ENCODE peak calls at places on chromosomes 6 and 20, in seven cellular contexts. B is foreskin fibroblast, O is mucosa of descending colon, M is GM12865, P is fibroblast of lung, A is neural progenitor cell, Z is A549. E is an unnamed sample.

GRCh38 chr20:11195899-11196558 is 522.2 kb upstream of the JAG1 start:
- DNase-seq in B (peak), O (no peak), M (no peak), P (peak), A (no peak), Z (peak), E (no peak)

GRCh38 chr6:17115251-17116089 is 13.6 kb downstream of the STMND1 start:
- DNase-seq in B (peak), O (no peak), M (no peak), P (peak), A (no peak), Z (peak), E (peak)

GRCh38 chr6:142871910-142872331 is 73.1 kb downstream of the HIVEP2 start:
- DNase-seq in B (peak), O (peak), M (peak), P (peak), A (no peak), Z (no peak), E (peak)

GRCh38 chr20:11654766-11655165 is 262.9 kb upstream of the BTBD3 start:
- DNase-seq in B (no peak), O (no peak), M (no peak), P (no peak), A (no peak), Z (no peak), E (no peak)

GRCh38 chr20:37596890-37597539 is 69.3 kb upstream of the BLCAP start:
- DNase-seq in B (no peak), O (no peak), M (no peak), P (no peak), A (no peak), Z (no peak), E (no peak)

GRCh38 chr20:25276533-25277050 is 28.7 kb downstream of the PYGB start:
- DNase-seq in B (no peak), O (no peak), M (no peak), P (no peak), A (no peak), Z (no peak), E (no peak)

GRCh38 chr6:52591832-52592231 is 15.0 kb upstream of the TRAM2 start:
- DNase-seq in B (no peak), O (no peak), M (no peak), P (no peak), A (no peak), Z (no peak), E (no peak)

GRCh38 chr6:43823879-43824740 is 54.1 kb downstream of the VEGFA start:
- DNase-seq in B (no peak), O (peak), M (peak), P (no peak), A (no peak), Z (no peak), E (no peak)

GRCh38 chr20:20188647-20189046 is 136.3 kb downstream of the CFAP61 start:
- DNase-seq in B (no peak), O (no peak), M (peak), P (no peak), A (no peak), Z (no peak), E (no peak)

GRCh38 chr6:107435798-107436197 is 23.6 kb downstream of the PDSS2 start:
- DNase-seq in B (peak), O (no peak), M (no peak), P (no peak), A (no peak), Z (no peak), E (peak)

DNA sequence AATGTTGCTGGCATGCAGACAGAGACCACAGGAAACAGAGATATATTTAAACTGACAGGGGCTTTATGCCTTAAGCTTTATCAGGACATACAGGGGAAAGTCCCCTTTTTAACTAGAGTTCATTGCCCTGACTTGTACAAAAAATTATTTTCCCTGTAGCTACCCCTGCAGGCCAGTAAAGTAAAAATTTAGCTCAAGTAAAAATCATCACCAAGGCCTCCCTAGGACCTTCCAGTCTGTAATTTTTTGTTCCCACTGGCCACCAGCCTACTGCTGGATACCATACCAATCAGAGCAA is 711.9 kb upstream of the NRSN1 start:
- DNase-seq in B (no peak), O (no peak), M (peak), P (peak), A (no peak), Z (no peak), E (peak)
- TF ChIP-seq CTCF in B (peak), O (no peak), M (peak), P (peak), A (no peak), Z (no peak), E (peak)

DNA sequence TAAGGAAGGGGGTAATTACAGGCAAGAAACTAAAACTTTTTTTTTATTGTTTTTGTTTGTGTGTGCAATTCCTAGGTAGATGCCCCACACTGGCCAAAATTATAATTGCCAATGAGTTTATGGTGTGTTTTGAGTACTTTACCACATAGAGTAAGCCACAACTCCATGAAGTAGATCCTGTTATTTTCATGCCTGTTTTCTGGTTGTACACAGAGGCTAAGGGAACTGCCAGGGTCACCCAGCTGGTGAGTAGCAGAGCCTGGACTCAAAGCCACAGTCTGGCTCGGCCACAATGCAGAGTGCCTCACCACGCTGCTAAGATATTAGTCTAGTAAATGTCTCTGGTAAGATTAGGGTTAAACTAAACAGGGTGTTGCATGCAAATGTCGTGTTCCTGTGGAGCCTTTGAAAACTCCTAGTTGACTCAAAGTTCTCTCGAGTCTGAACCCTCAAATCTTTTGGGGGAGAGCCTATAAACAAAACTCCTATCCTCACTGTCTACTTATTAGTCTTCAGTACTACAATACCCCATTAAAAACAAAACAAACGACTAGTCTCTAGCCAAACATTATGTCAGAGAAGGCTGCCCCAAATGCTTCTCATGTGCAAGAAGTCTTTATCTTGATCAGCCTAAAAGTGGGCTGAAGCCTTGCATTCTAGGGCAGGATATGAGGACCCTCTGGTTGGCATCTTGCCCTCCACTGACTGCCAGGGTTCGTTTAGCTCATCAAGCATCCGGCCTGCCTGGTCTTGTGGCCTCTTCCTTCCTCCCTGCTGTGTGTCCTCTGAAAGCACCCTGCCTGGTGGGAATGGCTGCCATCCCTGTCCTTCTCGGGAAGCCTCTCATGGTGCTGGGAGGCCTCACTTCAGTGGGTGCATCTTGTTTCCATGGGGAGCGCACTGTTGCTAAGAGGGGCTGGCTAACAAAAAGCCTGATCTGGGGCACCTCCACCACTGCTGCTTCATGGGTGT is 4.2 kb downstream of the DUSP22 start:
- DNase-seq in B (no peak), O (peak), M (peak), P (no peak), A (no peak), Z (no peak), E (no peak)
- H3K4me3 ChIP-seq in B (no peak), O (no peak), M (peak), P (no peak), A (no peak), Z (no peak), E (no peak)

GRCh38 chr20:32439132-32439829 is 81.2 kb downstream of the ASXL1 start:
- DNase-seq in B (peak), O (no peak), M (no peak), P (peak), A (no peak), Z (no peak), E (peak)
- TF ChIP-seq CTCF in B (no peak), O (no peak), M (no peak), P (peak), A (no peak), Z (no peak), E (peak)

DNA sequence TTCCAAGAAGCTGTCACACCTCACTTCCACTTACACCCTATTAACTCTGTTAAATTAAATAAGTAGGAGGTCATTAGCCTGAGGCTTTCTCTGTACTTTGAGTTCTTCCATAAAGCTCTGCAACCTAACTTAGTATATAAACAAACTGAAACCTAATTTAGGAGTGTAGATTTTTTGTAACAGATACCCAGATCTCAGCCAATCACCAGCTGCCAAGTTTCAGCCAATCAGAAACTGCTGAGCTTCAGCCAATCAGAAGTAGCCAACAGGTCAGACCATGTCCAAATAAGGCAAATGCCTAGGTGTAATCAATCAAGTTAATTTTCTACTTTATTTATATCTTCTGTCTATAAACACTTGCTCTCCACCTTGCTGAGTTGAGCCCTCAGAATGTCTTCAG is 142.7 kb upstream of the SULF2 start:
- DNase-seq in B (no peak), O (no peak), M (no peak), P (peak), A (no peak), Z (no peak), E (no peak)
- H3K4me3 ChIP-seq in B (no peak), O (no peak), M (no peak), P (no peak), A (no peak), Z (no peak), E (no peak)

DNA sequence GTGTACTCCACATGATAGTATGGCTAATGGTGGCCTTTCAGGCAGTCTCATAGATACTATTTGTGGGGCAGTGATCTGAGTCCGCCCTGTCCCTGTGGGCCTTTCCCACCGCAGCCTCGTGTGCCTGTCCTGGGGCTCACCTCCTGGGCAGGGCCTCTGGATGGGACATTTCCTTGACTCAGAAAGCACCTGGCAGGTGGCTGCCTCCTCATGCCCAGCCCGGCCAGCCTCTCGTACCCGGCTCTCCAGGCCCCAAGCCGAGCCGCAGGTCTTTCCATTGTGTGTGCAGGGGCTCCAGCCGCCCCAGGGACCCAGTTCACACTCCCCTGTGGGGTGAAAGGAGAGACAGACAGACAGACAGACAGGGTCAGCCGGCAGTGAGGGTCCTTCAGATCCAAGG is 38.3 kb downstream of the RSPO4 start:
- DNase-seq in B (no peak), O (no peak), M (no peak), P (no peak), A (no peak), Z (no peak), E (no peak)
- TF ChIP-seq CTCF in B (no peak), O (no peak), M (no peak), P (no peak), A (no peak), Z (no peak), E (no peak)

DNA sequence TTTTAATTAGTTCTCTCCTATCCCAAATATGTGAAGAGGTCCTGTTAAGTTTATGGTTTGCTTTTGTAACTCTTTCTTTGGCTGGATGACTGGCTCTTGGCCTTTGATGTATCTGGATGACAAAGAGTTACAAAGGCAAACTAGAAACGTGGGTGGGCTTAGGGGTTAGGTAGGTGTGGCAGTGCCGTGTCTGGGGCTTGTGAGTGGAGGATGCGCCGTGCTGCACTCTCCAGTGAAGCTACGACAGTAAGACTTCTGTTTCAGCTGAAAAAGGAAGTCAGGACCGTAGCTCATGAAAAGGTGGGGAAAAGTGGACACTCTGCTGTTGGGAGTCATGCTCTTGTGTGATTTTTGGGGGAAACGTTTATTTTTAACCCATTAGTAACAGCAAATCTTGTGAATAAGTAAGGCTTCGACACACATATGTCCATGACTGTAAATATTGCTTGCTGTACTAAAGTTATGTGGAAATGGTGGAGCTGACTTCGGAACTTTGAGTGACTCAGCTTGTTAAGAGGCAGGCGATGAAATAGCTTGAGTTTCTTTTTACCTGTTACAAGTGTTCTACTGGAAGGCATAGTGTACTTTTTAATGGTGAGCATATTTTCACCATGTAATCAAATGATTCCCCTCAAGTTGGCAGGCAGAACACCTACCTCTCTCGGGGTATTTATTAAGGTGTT is 45.6 kb downstream of the DUSP22 start:
- DNase-seq in B (no peak), O (no peak), M (no peak), P (no peak), A (no peak), Z (no peak), E (no peak)
- H3K4me3 ChIP-seq in B (no peak), O (no peak), M (no peak), P (no peak), A (no peak), Z (no peak), E (no peak)

GRCh38 chr6:30213999-30214982 is 1.1 kb upstream of the TRIM26 start:
- DNase-seq in B (peak), O (peak), M (peak), P (peak), A (peak), Z (peak), E (peak)
- TF ChIP-seq CTCF in B (no peak), O (no peak), M (no peak), P (no peak), A (no peak), Z (no peak), E (no peak)